ENCODE peak calls at places on chromosomes 3 and 15, in four cellular contexts. Q is upper lobe of right lung, K is progenitor cell of endocrine pancreas, J is C1 segment of cervical spinal cord. V is an unnamed sample.

GRCh38 chr3:129077222-129077621 is 16.6 kb downstream of the GP9 start:
- DNase-seq in Q (no peak), K (no peak), J (no peak), V (no peak)

GRCh38 chr3:61078016-61078415 is 173.2 kb downstream of the FHIT start:
- DNase-seq in Q (no peak), K (no peak), J (no peak), V (no peak)

GRCh38 chr3:171526869-171527268 is 66.7 kb upstream of the TNIK start:
- DNase-seq in Q (no peak), K (no peak), J (no peak), V (no peak)

GRCh38 chr3:161498259-161498921 is 1.8 kb downstream of the OTOL1 start:
- DNase-seq in Q (no peak), K (no peak), J (no peak), V (no peak)

GRCh38 chr15:73959012-73959581 is 32.8 kb downstream of the LOXL1 start:
- DNase-seq in Q (no peak), K (no peak), J (no peak), V (peak)

GRCh38 chr15:88918738-88919137 is 5.6 kb upstream of the MFGE8 start:
- DNase-seq in Q (no peak), K (no peak), J (no peak), V (no peak)

GRCh38 chr3:109336272-109336957 is 931 bp downstream of the DPPA4 start:
- DNase-seq in Q (no peak), K (no peak), J (no peak), V (no peak)

GRCh38 chr15:91975241-91975978 is 121.9 kb downstream of the SLCO3A1 start:
- DNase-seq in Q (no peak), K (no peak), J (no peak), V (no peak)

GRCh38 chr3:183033746-183034145 is 53.4 kb upstream of the DCUN1D1 start:
- DNase-seq in Q (no peak), K (no peak), J (no peak), V (no peak)

GRCh38 chr15:87142096-87142495 is 1062.4 kb downstream of the AGBL1 start:
- DNase-seq in Q (no peak), K (no peak), J (no peak), V (no peak)

GRCh38 chr3:3825025-3825424 is 25.8 kb downstream of the LRRN1 start:
- DNase-seq in Q (no peak), K (no peak), J (no peak), V (no peak)

GRCh38 chr3:21859124-21859781 is 108.2 kb upstream of the ZNF385D start:
- DNase-seq in Q (no peak), K (no peak), J (no peak), V (no peak)

GRCh38 chr3:146912233-146913015 is 307.3 kb upstream of the PLSCR5 start:
- DNase-seq in Q (no peak), K (no peak), J (no peak), V (no peak)

GRCh38 chr3:125332504-125332903 is 42.6 kb downstream of the ZNF148 start:
- DNase-seq in Q (no peak), K (no peak), J (no peak), V (no peak)

GRCh38 chr3:61907210-61907609 is 345.8 kb downstream of the PTPRG start:
- DNase-seq in Q (no peak), K (no peak), J (no peak), V (no peak)

GRCh38 chr15:75904241-75904631 is 558 bp downstream of the FBXO22 start:
- DNase-seq in Q (peak), K (peak), J (no peak), V (no peak)

GRCh38 chr3:131535596-131535995 is 32.8 kb upstream of the MRPL3 start:
- DNase-seq in Q (no peak), K (no peak), J (no peak), V (no peak)